ENCODE peak calls at places on chromosomes 5 and 9, in seven cellular contexts. One of them, this sample, is unnamed.

GRCh38 chr9:92948032-92948534 is 760 bp downstream of the FGD3 start:
- DNase-seq in NCI-H446: no peak
- DNase-seq in left cardiac atrium: no peak
- DNase-seq in activated T-helper 1 cell treated with Interleukin-2 at 50 U/mL for 16 hours: no peak
- DNase-seq in HCT116: no peak
- DNase-seq in coronary artery: peak
- DNase-seq in fibroblast of gingiva: no peak
- DNase-seq in this sample: no peak

GRCh38 chr9:130768265-130768664 is 66.8 kb upstream of the ABL1 start:
- DNase-seq in NCI-H446: no peak
- DNase-seq in left cardiac atrium: no peak
- DNase-seq in activated T-helper 1 cell treated with Interleukin-2 at 50 U/mL for 16 hours: no peak
- DNase-seq in HCT116: no peak
- DNase-seq in coronary artery: no peak
- DNase-seq in fibroblast of gingiva: no peak
- DNase-seq in this sample: no peak

GRCh38 chr9:122168356-122168755 is 8.6 kb downstream of the MORN5 start:
- DNase-seq in NCI-H446: no peak
- DNase-seq in left cardiac atrium: no peak
- DNase-seq in activated T-helper 1 cell treated with Interleukin-2 at 50 U/mL for 16 hours: no peak
- DNase-seq in HCT116: no peak
- DNase-seq in coronary artery: no peak
- DNase-seq in fibroblast of gingiva: no peak
- DNase-seq in this sample: no peak

GRCh38 chr5:17400724-17401508 is 97.1 kb upstream of the TAF11L2 start:
- DNase-seq in NCI-H446: no peak
- DNase-seq in left cardiac atrium: no peak
- DNase-seq in activated T-helper 1 cell treated with Interleukin-2 at 50 U/mL for 16 hours: no peak
- DNase-seq in HCT116: no peak
- DNase-seq in coronary artery: no peak
- DNase-seq in fibroblast of gingiva: no peak
- DNase-seq in this sample: no peak

GRCh38 chr9:14302405-14302804 is 11.5 kb downstream of the NFIB start:
- DNase-seq in NCI-H446: peak
- DNase-seq in left cardiac atrium: no peak
- DNase-seq in activated T-helper 1 cell treated with Interleukin-2 at 50 U/mL for 16 hours: no peak
- DNase-seq in HCT116: no peak
- DNase-seq in coronary artery: no peak
- DNase-seq in fibroblast of gingiva: no peak
- DNase-seq in this sample: no peak

GRCh38 chr5:68406767-68407232 is 191.2 kb downstream of the PIK3R1 start:
- DNase-seq in NCI-H446: no peak
- DNase-seq in left cardiac atrium: no peak
- DNase-seq in activated T-helper 1 cell treated with Interleukin-2 at 50 U/mL for 16 hours: no peak
- DNase-seq in HCT116: no peak
- DNase-seq in coronary artery: no peak
- DNase-seq in fibroblast of gingiva: no peak
- DNase-seq in this sample: no peak

GRCh38 chr9:30075451-30076199 is 2308.8 kb upstream of the ACO1 start:
- DNase-seq in NCI-H446: no peak
- DNase-seq in left cardiac atrium: no peak
- DNase-seq in activated T-helper 1 cell treated with Interleukin-2 at 50 U/mL for 16 hours: no peak
- DNase-seq in HCT116: peak
- DNase-seq in coronary artery: no peak
- DNase-seq in fibroblast of gingiva: no peak
- DNase-seq in this sample: no peak

GRCh38 chr9:135692410-135692809 is 6.9 kb downstream of the SOHLH1 start:
- DNase-seq in NCI-H446: no peak
- DNase-seq in left cardiac atrium: no peak
- DNase-seq in activated T-helper 1 cell treated with Interleukin-2 at 50 U/mL for 16 hours: no peak
- DNase-seq in HCT116: no peak
- DNase-seq in coronary artery: no peak
- DNase-seq in fibroblast of gingiva: no peak
- DNase-seq in this sample: no peak

GRCh38 chr5:144183254-144183889 is 12.7 kb downstream of the KCTD16 start:
- DNase-seq in NCI-H446: peak
- DNase-seq in left cardiac atrium: no peak
- DNase-seq in activated T-helper 1 cell treated with Interleukin-2 at 50 U/mL for 16 hours: no peak
- DNase-seq in HCT116: no peak
- DNase-seq in coronary artery: no peak
- DNase-seq in fibroblast of gingiva: peak
- DNase-seq in this sample: no peak

GRCh38 chr5:113523168-113523567 is 9.7 kb downstream of the YTHDC2 start:
- DNase-seq in NCI-H446: no peak
- DNase-seq in left cardiac atrium: no peak
- DNase-seq in activated T-helper 1 cell treated with Interleukin-2 at 50 U/mL for 16 hours: no peak
- DNase-seq in HCT116: no peak
- DNase-seq in coronary artery: no peak
- DNase-seq in fibroblast of gingiva: no peak
- DNase-seq in this sample: no peak

GRCh38 chr9:79155308-79155707 is 416.5 kb upstream of the TLE4 start:
- DNase-seq in NCI-H446: no peak
- DNase-seq in left cardiac atrium: no peak
- DNase-seq in activated T-helper 1 cell treated with Interleukin-2 at 50 U/mL for 16 hours: no peak
- DNase-seq in HCT116: no peak
- DNase-seq in coronary artery: no peak
- DNase-seq in fibroblast of gingiva: no peak
- DNase-seq in this sample: no peak

GRCh38 chr5:172052454-172053236 is 46.2 kb upstream of the FBXW11 start:
- DNase-seq in NCI-H446: no peak
- DNase-seq in left cardiac atrium: peak
- DNase-seq in activated T-helper 1 cell treated with Interleukin-2 at 50 U/mL for 16 hours: no peak
- DNase-seq in HCT116: no peak
- DNase-seq in coronary artery: no peak
- DNase-seq in fibroblast of gingiva: peak
- DNase-seq in this sample: no peak

GRCh38 chr9:94084314-94084713 is at the start of gene PTPDC1:
- DNase-seq in NCI-H446: no peak
- DNase-seq in left cardiac atrium: no peak
- DNase-seq in activated T-helper 1 cell treated with Interleukin-2 at 50 U/mL for 16 hours: no peak
- DNase-seq in HCT116: peak
- DNase-seq in coronary artery: no peak
- DNase-seq in fibroblast of gingiva: peak
- DNase-seq in this sample: no peak

GRCh38 chr9:21746550-21746949 is 55.9 kb upstream of the MTAP start:
- DNase-seq in NCI-H446: no peak
- DNase-seq in left cardiac atrium: no peak
- DNase-seq in activated T-helper 1 cell treated with Interleukin-2 at 50 U/mL for 16 hours: no peak
- DNase-seq in HCT116: no peak
- DNase-seq in coronary artery: no peak
- DNase-seq in fibroblast of gingiva: no peak
- DNase-seq in this sample: no peak

GRCh38 chr5:122099060-122099790 is 21.2 kb upstream of the LOX start:
- DNase-seq in NCI-H446: no peak
- DNase-seq in left cardiac atrium: no peak
- DNase-seq in activated T-helper 1 cell treated with Interleukin-2 at 50 U/mL for 16 hours: no peak
- DNase-seq in HCT116: peak
- DNase-seq in coronary artery: no peak
- DNase-seq in fibroblast of gingiva: peak
- DNase-seq in this sample: no peak

GRCh38 chr5:138465288-138466057 is at the start of gene EGR1:
- DNase-seq in NCI-H446: peak
- DNase-seq in left cardiac atrium: peak
- DNase-seq in activated T-helper 1 cell treated with Interleukin-2 at 50 U/mL for 16 hours: peak
- DNase-seq in HCT116: peak
- DNase-seq in coronary artery: peak
- DNase-seq in fibroblast of gingiva: peak
- DNase-seq in this sample: peak

GRCh38 chr9:93250185-93250584 is 66.2 kb downstream of the WNK2 start:
- DNase-seq in NCI-H446: no peak
- DNase-seq in left cardiac atrium: no peak
- DNase-seq in activated T-helper 1 cell treated with Interleukin-2 at 50 U/mL for 16 hours: no peak
- DNase-seq in HCT116: no peak
- DNase-seq in coronary artery: no peak
- DNase-seq in fibroblast of gingiva: no peak
- DNase-seq in this sample: no peak

GRCh38 chr9:23538060-23538387 is 288.0 kb downstream of the ELAVL2 start:
- DNase-seq in NCI-H446: peak
- DNase-seq in left cardiac atrium: no peak
- DNase-seq in activated T-helper 1 cell treated with Interleukin-2 at 50 U/mL for 16 hours: no peak
- DNase-seq in HCT116: no peak
- DNase-seq in coronary artery: no peak
- DNase-seq in fibroblast of gingiva: no peak
- DNase-seq in this sample: no peak

GRCh38 chr9:85617271-85617670 is 124.5 kb downstream of the AGTPBP1 start:
- DNase-seq in NCI-H446: no peak
- DNase-seq in left cardiac atrium: no peak
- DNase-seq in activated T-helper 1 cell treated with Interleukin-2 at 50 U/mL for 16 hours: no peak
- DNase-seq in HCT116: no peak
- DNase-seq in coronary artery: no peak
- DNase-seq in fibroblast of gingiva: peak
- DNase-seq in this sample: no peak

GRCh38 chr9:125049212-125049611 is 94.1 kb downstream of the SCAI start:
- DNase-seq in NCI-H446: no peak
- DNase-seq in left cardiac atrium: no peak
- DNase-seq in activated T-helper 1 cell treated with Interleukin-2 at 50 U/mL for 16 hours: no peak
- DNase-seq in HCT116: no peak
- DNase-seq in coronary artery: no peak
- DNase-seq in fibroblast of gingiva: no peak
- DNase-seq in this sample: no peak

GRCh38 chr5:171675511-171675910 is 110.1 kb upstream of the SMIM23 start:
- DNase-seq in NCI-H446: no peak
- DNase-seq in left cardiac atrium: no peak
- DNase-seq in activated T-helper 1 cell treated with Interleukin-2 at 50 U/mL for 16 hours: no peak
- DNase-seq in HCT116: no peak
- DNase-seq in coronary artery: no peak
- DNase-seq in fibroblast of gingiva: no peak
- DNase-seq in this sample: no peak

This sample was measured in effector CD8-positive, alpha-beta T cell.